ENCODE peak calls at places on chromosome 16, in eight cellular contexts. Y is right cardiac atrium, N is adrenal gland, P is heart right ventricle, U is mesendoderm, T is right atrium auricular region, X is Peyer's patch, E is tibial nerve. A is an unnamed sample. For H3K4me1, the result is how much of the 10 kb centered on the place peaks cover.

GRCh38 chr16:67562526-67562917 is at the start of gene CTCF:
- DNase-seq in N (peak), T (peak), X (peak), U (peak), E (peak), P (peak), Y (peak), A (no peak)

GRCh38 chr16:18852647-18853046 is 51.3 kb upstream of the ARL6IP1 start:
- DNase-seq in N (no peak), X (no peak), P (no peak), U (no peak), E (no peak), T (no peak), Y (no peak), A (no peak)

GRCh38 chr16:23578096-23578830 is 17.9 kb downstream of the NDUFAB1 start:
- DNase-seq in X (no peak), P (no peak), U (no peak), T (no peak), E (no peak), N (no peak), Y (no peak), A (no peak)

GRCh38 chr16:87344931-87345631 is 27.9 kb upstream of the C16orf95 start:
- DNase-seq in X (peak), Y (peak), N (no peak), E (no peak), P (no peak), T (peak), U (peak), A (peak)

GRCh38 chr16:11674818-11675560 is 6.7 kb downstream of the SNN start:
- DNase-seq in X (no peak), Y (peak), P (no peak), T (no peak), N (no peak), E (no peak), U (no peak), A (no peak)

GRCh38 chr16:52618753-52619497 is 72.0 kb upstream of the TOX3 start:
- DNase-seq in U (no peak), P (no peak), Y (no peak), T (no peak), X (no peak), E (no peak), N (no peak), A (no peak)

GRCh38 chr16:27281285-27281684 is 12.7 kb upstream of the NSMCE1 start:
- DNase-seq in P (no peak), U (no peak), T (peak), N (no peak), X (no peak), Y (no peak), E (no peak), A (no peak)

GRCh38 chr16:58814348-58814801 is 80.3 kb upstream of the GOT2 start:
- DNase-seq in U (peak), P (peak), Y (peak), T (no peak), E (no peak), N (peak), X (no peak), A (no peak)

GRCh38 chr16:62036101-62036806 is at the start of gene CDH8:
- DNase-seq in Y (peak), X (no peak), P (no peak), T (no peak), E (no peak), U (peak), N (no peak), A (no peak)

GRCh38 chr16:49986351-49987124 is 38.5 kb upstream of the CNEP1R1 start:
- DNase-seq in N (peak), P (no peak), E (no peak), T (no peak), X (no peak), Y (no peak), U (no peak), A (no peak)

GRCh38 chr16:89826531-89827382 is 1.5 kb upstream of the SPIRE2 start:
- DNase-seq in N (no peak), T (no peak), E (no peak), X (no peak), P (no peak), U (no peak), Y (peak), A (no peak)

GRCh38 chr16:86673090-86673955 is 95.0 kb downstream of the FOXL1 start:
- DNase-seq in T (no peak), P (no peak), E (no peak), U (no peak), N (no peak), X (no peak), Y (no peak), A (no peak)

GRCh38 chr16:86619263-86619935 is 41.0 kb downstream of the FOXL1 start:
- DNase-seq in E (peak), U (no peak), Y (no peak), X (no peak), N (no peak), T (no peak), P (no peak), A (no peak)

GRCh38 chr16:31064882-31065461 is 9.1 kb downstream of the ZNF668 start:
- DNase-seq in Y (peak), X (no peak), U (no peak), N (peak), P (peak), T (peak), E (peak), A (no peak)

GRCh38 chr16:25372716-25373115 is 115.1 kb upstream of the ZKSCAN2 start:
- DNase-seq in E (no peak), N (no peak), T (no peak), P (no peak), X (no peak), Y (no peak), U (peak), A (no peak)

GRCh38 chr16:11047057-11047456 is 102.7 kb downstream of the CLEC16A start:
- DNase-seq in E (no peak), Y (no peak), X (no peak), U (no peak), N (no peak), P (no peak), T (no peak), A (no peak)

GRCh38 chr16:82456683-82457082 is 170.1 kb upstream of the CDH13 start:
- DNase-seq in X (no peak), N (peak), Y (peak), P (peak), E (no peak), U (peak), T (no peak), A (no peak)

GRCh38 chr16:27174007-27174406 is 29.3 kb upstream of the KDM8 start:
- DNase-seq in T (no peak), N (no peak), Y (no peak), P (no peak), U (no peak), E (no peak), X (peak), A (no peak)

GRCh38 chr16:82062645-82063058 is 27.6 kb downstream of the HSD17B2 start:
- DNase-seq in T (no peak), X (no peak), P (no peak), U (no peak), Y (no peak), N (no peak), E (no peak), A (no peak)

GRCh38 chr16:4415538-4416199 is 727 bp downstream of the CORO7 start:
- DNase-seq in X (peak), N (peak), T (no peak), E (no peak), Y (peak), U (peak), P (peak), A (peak)

GRCh38 chr16:68902376-68903345 is 59.3 kb downstream of the TANGO6 start:
- DNase-seq in P (no peak), U (peak), Y (no peak), X (no peak), T (no peak), N (peak), E (no peak), A (no peak)

GRCh38 chr16:56990407-56991286 is 1.3 kb downstream of the NLRC5 start:
- DNase-seq in T (no peak), Y (no peak), U (no peak), E (no peak), N (no peak), P (no peak), X (no peak), A (no peak)
- H3K4me1 ChIP-seq in T (under half), Y (under half), U (under half), E (half or more), N (under half), P (half or more), X (under half), A (half or more)

GRCh38 chr16:33877-34707 is 19.3 kb downstream of the POLR3K start:
- DNase-seq in T (no peak), U (no peak), E (no peak), Y (no peak), X (no peak), N (no peak), P (no peak), A (no peak)
- H3K27ac ChIP-seq in T (no peak), U (no peak), E (no peak), Y (no peak), X (peak), N (no peak), P (no peak), A (no peak)

GRCh38 chr16:51180719-51181494 is 29.8 kb upstream of the SALL1 start:
- DNase-seq in E (no peak), P (no peak), N (no peak), U (no peak), Y (no peak), X (no peak), T (no peak), A (no peak)

GRCh38 chr16:51184702-51185433 is 33.8 kb upstream of the SALL1 start:
- DNase-seq in X (no peak), E (no peak), T (no peak), Y (no peak), P (no peak), N (no peak), U (no peak), A (no peak)

GRCh38 chr16:51181495-51181795 is 30.4 kb upstream of the SALL1 start:
- DNase-seq in Y (no peak), X (no peak), N (no peak), T (no peak), E (no peak), U (peak), P (no peak), A (no peak)
- H3K4me3 ChIP-seq in Y (no peak), X (no peak), N (no peak), T (no peak), E (no peak), U (no peak), P (no peak), A (no peak)

GRCh38 chr16:73209190-73209589 is 161.3 kb upstream of the ZFHX3 start:
- DNase-seq in P (no peak), E (no peak), N (no peak), U (no peak), T (no peak), Y (no peak), X (no peak), A (no peak)
- H3K4me1 ChIP-seq in P (under half), E (under half), N (under half), U (under half), T (under half), Y (under half), X (under half), A (under half)

DNA sequence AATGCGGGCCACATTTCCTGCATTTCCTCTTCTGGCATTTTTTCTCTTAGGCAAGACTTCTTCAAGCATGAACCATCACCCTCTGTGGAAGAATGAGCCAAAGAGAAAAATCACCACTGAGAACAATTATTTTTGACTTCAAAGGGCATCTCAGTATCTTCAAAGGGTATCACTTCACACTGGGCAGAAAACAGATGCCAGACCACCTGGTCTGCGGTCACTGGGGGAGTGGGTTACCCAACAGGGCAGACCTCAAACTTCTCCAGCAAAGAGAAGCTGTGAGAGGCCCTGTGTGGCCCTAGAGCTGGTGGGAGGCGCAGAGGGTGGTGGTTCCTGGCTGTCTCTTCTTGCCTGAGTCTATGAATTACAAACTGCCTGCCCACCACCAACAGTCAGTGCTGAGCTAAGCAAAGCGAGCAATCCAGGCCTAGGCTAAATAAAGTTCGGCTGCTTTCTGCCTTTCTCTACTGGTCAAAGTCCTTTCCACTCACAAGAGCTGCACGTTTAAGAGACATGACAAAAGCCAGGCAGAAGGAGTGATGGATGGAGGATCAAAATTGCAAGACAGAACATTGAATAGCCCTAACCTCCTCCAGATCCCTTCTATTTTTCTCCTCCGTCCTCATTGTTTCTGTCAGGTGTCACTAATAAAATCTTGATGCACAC is 602.7 kb upstream of the CDH5 start:
- DNase-seq in U (no peak), T (no peak), Y (no peak), P (no peak), X (no peak), N (no peak), E (no peak), A (no peak)
- H3K27ac ChIP-seq in U (no peak), T (no peak), Y (no peak), P (no peak), X (no peak), N (no peak), E (no peak), A (no peak)

DNA sequence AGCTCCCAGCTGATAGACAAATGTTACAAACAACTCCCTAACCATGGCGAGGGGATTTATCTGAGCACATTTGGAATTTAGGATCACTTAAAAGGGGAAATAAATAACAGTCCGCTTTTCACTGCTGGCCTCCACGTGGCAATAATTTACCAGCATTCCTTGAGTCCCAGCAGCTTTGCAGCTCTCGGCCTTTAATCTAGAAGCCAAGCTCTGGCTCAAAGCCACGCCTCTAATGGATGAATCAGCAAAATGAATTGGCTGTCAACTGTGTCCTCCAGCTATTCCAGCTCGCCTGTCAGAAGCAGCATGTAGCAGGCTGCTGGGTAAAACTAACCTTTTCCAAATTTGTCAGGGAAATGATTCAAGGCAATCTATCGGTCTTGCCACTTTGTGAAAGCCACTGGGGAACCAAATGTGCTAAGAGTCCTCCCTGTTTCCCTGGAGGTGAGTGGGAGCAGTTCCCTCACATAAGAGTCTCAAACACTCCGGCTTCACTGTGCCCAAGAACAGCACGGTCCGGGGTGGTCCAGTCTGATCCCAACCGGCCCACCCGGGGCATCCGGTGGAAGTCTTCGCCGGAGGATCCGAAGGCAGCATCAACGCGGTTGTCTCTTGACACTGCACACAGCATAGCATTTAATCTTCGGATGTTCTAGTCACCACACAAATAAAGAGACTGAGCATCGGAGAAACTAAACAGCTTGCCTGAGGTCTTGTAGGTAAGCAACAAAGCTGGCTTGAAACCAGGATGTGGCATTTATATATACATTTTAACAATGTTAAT is 143.3 kb downstream of the PARN start:
- DNase-seq in N (peak), T (peak), E (peak), Y (peak), X (peak), P (peak), U (peak), A (no peak)
- H3K4me3 ChIP-seq in N (no peak), T (no peak), E (peak), Y (peak), X (no peak), P (peak), U (no peak), A (no peak)